ENCODE peak calls at places on chromosomes 5 and 9, in eight cellular contexts. O is hepatocyte, W is PC-3, Q is HCT116, X is SK-N-SH, M is GM23248, U is PC-9, Y is GM23338. F is an unnamed sample.

GRCh38 chr5:87433945-87434344 is 21.2 kb upstream of the CCNH start:
- DNase-seq in Q (no peak), Y (no peak), W (no peak), O (no peak), M (no peak), U (no peak), X (no peak), F (no peak)

GRCh38 chr9:77569335-77569734 is 78.8 kb downstream of the GNA14 start:
- DNase-seq in Y (peak; percentile 15), O (no peak), U (no peak), M (no peak), Q (no peak), X (no peak), W (no peak), F (no peak)

GRCh38 chr5:116097301-116097700 is 12.5 kb downstream of the COMMD10 start:
- DNase-seq in Y (no peak), X (no peak), U (no peak), M (no peak), W (no peak), Q (no peak), O (no peak), F (no peak)

GRCh38 chr9:76927540-76928240 is 21.8 kb upstream of the PRUNE2 start:
- DNase-seq in Y (no peak), Q (no peak), X (no peak), U (no peak), M (peak; percentile 40), W (peak; percentile 17), O (no peak), F (no peak)

GRCh38 chr5:16160706-16161105 is 18.9 kb downstream of the MARCHF11 start:
- DNase-seq in O (peak; percentile 82), X (no peak), Y (peak; percentile 89), U (peak; percentile 51), Q (peak; percentile 12), M (peak; percentile 84), W (peak; percentile 77), F (peak; percentile 57)

GRCh38 chr9:126491256-126491879 is 122.4 kb upstream of the LMX1B start:
- DNase-seq in O (peak; percentile 79), U (peak; percentile 53), Q (no peak), M (peak; percentile 81), W (peak; percentile 70), X (peak; percentile 69), Y (peak; percentile 78), F (peak; percentile 64)

GRCh38 chr9:107342762-107343161 is 59.7 kb downstream of the RAD23B start:
- DNase-seq in Y (no peak), U (no peak), O (no peak), Q (no peak), M (no peak), X (no peak), W (no peak), F (no peak)

GRCh38 chr9:133584559-133585476 is 24.4 kb downstream of the FAM163B start:
- DNase-seq in W (no peak), Q (no peak), O (peak; percentile 66), U (no peak), M (peak; percentile 42), X (peak; percentile 68), Y (peak; percentile 69), F (peak; percentile 86)

GRCh38 chr5:4976918-4977317 is 163.2 kb upstream of the ADAMTS16 start:
- DNase-seq in X (no peak), M (peak; percentile 57), Q (no peak), U (no peak), O (no peak), Y (no peak), W (no peak), F (no peak)

GRCh38 chr5:157350939-157351338 is 85.0 kb downstream of the CYFIP2 start:
- DNase-seq in M (no peak), W (no peak), O (no peak), X (no peak), Q (no peak), U (no peak), Y (no peak), F (no peak)

GRCh38 chr5:170782438-170782837 is 1.1 kb upstream of the GABRP start:
- DNase-seq in X (no peak), U (no peak), M (no peak), Q (no peak), O (no peak), Y (no peak), W (no peak), F (no peak)

GRCh38 chr5:174204914-174205313 is 159.4 kb downstream of the NSG2 start:
- DNase-seq in Y (peak; percentile 93), W (peak; percentile 52), Q (no peak), X (no peak), U (no peak), M (no peak), O (peak; percentile 31), F (no peak)

GRCh38 chr9:9817176-9817575 is 795.6 kb downstream of the PTPRD start:
- DNase-seq in W (no peak), Y (no peak), Q (no peak), O (no peak), X (no peak), U (no peak), M (no peak), F (no peak)

GRCh38 chr9:119761737-119762136 is 392.5 kb upstream of the BRINP1 start:
- DNase-seq in O (no peak), W (no peak), Q (no peak), U (no peak), M (no peak), X (no peak), Y (no peak), F (peak; percentile 76)

GRCh38 chr5:93100433-93100832 is 480.6 kb downstream of the NR2F1-AS1 start:
- DNase-seq in W (peak; percentile 85), X (no peak), Y (no peak), O (no peak), Q (peak; percentile 37), M (peak; percentile 68), U (no peak), F (no peak)

GRCh38 chr5:93096561-93096960 is 484.5 kb downstream of the NR2F1-AS1 start:
- DNase-seq in U (no peak), M (no peak), Q (no peak), Y (no peak), W (no peak), X (no peak), O (no peak), F (no peak)

GRCh38 chr5:93100976-93101375 is 480.0 kb downstream of the NR2F1-AS1 start:
- DNase-seq in O (no peak), U (no peak), M (peak; percentile 26), W (no peak), X (no peak), Y (no peak), Q (no peak), F (no peak)

DNA sequence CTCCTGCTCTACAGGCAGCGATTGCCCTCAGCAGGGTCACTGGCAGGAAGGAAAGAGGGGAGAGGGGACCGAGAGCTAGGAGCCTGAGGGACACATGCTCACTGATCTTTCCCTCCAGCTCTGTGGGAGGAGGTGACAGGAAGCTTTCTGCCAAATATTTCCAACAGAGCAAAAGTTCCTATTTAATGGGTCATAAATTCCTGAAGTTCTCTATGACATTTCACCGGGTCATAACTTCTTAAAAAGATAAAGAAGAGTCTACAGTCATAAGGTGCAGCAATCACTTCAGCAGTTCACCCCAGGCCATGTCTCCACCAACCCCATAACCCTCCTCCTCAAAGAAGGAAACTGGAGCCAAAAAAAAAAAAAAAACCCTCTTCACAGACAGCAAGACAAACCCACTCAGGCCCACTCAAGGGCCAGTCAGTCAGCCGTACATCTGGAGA is 481.1 kb downstream of the NR2F1-AS1 start:
- DNase-seq in Y (no peak), Q (no peak), M (peak; percentile 25), W (peak; percentile 61), U (no peak), O (no peak), X (no peak), F (no peak)
- H2AFZ ChIP-seq in Y (no peak overlapping the region), Q (no peak overlapping the region), M (no peak overlapping the region), W (no peak overlapping the region), U (no peak overlapping the region), O (no peak overlapping the region), X (no peak overlapping the region), F (no peak overlapping the region)

GRCh38 chr5:110705349-110705748 is 21.1 kb downstream of the TMEM232 start:
- DNase-seq in O (no peak), Y (no peak), M (no peak), W (no peak), X (no peak), Q (no peak), U (no peak), F (no peak)
- H3K9me2 ChIP-seq in O (no peaks in the 10 kb centered on the region), Y (no peaks in the 10 kb centered on the region), M (no peaks in the 10 kb centered on the region), W (no peaks in the 10 kb centered on the region), X (peaks cover 4% of the 10 kb centered on the region), Q (no peaks in the 10 kb centered on the region), U (no peaks in the 10 kb centered on the region), F (no peaks in the 10 kb centered on the region)

GRCh38 chr5:33857037-33857436 is 34.8 kb downstream of the ADAMTS12 start:
- DNase-seq in Y (no peak), Q (no peak), O (no peak), M (no peak), W (no peak), X (no peak), U (no peak), F (no peak)

GRCh38 chr5:33855396-33855795 is 36.4 kb downstream of the ADAMTS12 start:
- DNase-seq in Y (no peak), Q (no peak), O (no peak), M (peak; percentile 46), W (peak; percentile 67), U (peak; percentile 47), X (no peak), F (no peak)

GRCh38 chr5:33852327-33852726 is 39.5 kb downstream of the ADAMTS12 start:
- DNase-seq in X (no peak), U (peak; percentile 20), M (peak; percentile 53), W (no peak), Q (no peak), O (no peak), Y (no peak), F (no peak)

GRCh38 chr5:33852837-33853236 is 39.0 kb downstream of the ADAMTS12 start:
- DNase-seq in X (no peak), Q (no peak), M (no peak), Y (no peak), W (no peak), U (no peak), O (no peak), F (no peak)

DNA sequence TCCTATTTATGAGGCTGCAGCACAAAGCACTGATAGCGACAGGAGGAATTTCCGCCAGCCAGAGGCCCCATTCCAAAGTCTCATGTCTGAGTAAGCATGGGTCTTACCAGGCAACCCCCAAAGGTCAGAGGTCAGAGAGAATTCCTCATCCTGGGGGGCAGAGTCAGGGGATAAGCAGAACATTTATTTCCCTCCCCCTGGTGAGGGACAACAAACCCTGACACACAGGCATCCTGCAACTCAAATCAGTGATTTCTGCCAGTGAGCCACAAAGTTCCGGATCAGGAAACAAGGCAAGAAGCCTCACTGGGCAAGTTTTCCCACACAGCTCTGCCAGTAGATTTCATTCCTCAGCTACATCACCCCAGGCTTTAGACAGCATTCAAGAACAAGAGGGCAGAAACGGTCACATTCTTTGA is 37.0 kb downstream of the ADAMTS12 start:
- DNase-seq in Q (no peak), W (peak; percentile 61), M (peak; percentile 75), U (peak; percentile 39), Y (peak; percentile 29), O (peak; percentile 69), X (no peak), F (no peak)
- H2AFZ ChIP-seq in Q (no peak overlapping the region), W (peak overlapping the region; percentile 12), M (peak overlapping the region; percentile 44), U (no peak overlapping the region), Y (no peak overlapping the region), O (peak overlapping the region; percentile 28), X (no peak overlapping the region), F (no peak overlapping the region)

GRCh38 chr5:55679556-55679955 is 32.6 kb downstream of the SLC38A9 start:
- DNase-seq in Q (no peak), U (no peak), M (no peak), W (no peak), X (no peak), O (no peak), Y (no peak), F (no peak)
- H3K9me2 ChIP-seq in Q (no peaks in the 10 kb centered on the region), U (no peaks in the 10 kb centered on the region), M (no peaks in the 10 kb centered on the region), W (no peaks in the 10 kb centered on the region), X (no peaks in the 10 kb centered on the region), O (no peaks in the 10 kb centered on the region), Y (no peaks in the 10 kb centered on the region), F (no peaks in the 10 kb centered on the region)

F was measured in OCI-LY7.